ENCODE peak calls at places on chromosomes 1 and 21, in six cellular contexts. One of them, this sample, is unnamed. For H3K4me1, the result is how much of the 10 kb centered on the place peaks cover.

GRCh38 chr1:1621173-1621661 is 5.9 kb downstream of the MIB2 start:
- DNase-seq in uterus: no peak
- DNase-seq in cardiac muscle cell: no peak
- DNase-seq in GM23248: no peak
- DNase-seq in SK-N-SH: no peak
- DNase-seq in adrenal gland: no peak
- DNase-seq in this sample: no peak

GRCh38 chr1:212205843-212206242 is 79.4 kb upstream of the PPP2R5A start:
- DNase-seq in uterus: no peak
- DNase-seq in SK-N-SH: no peak
- DNase-seq in GM23248: peak
- DNase-seq in cardiac muscle cell: peak
- DNase-seq in adrenal gland: no peak
- DNase-seq in this sample: no peak

GRCh38 chr1:154953611-154954038 is 2.3 kb downstream of the PBXIP1 start:
- DNase-seq in SK-N-SH: no peak
- DNase-seq in cardiac muscle cell: no peak
- DNase-seq in GM23248: no peak
- DNase-seq in adrenal gland: no peak
- DNase-seq in uterus: no peak
- DNase-seq in this sample: no peak

GRCh38 chr1:76607712-76608111 is 259.6 kb upstream of the ST6GALNAC5 start:
- DNase-seq in adrenal gland: no peak
- DNase-seq in SK-N-SH: no peak
- DNase-seq in GM23248: no peak
- DNase-seq in cardiac muscle cell: no peak
- DNase-seq in uterus: no peak
- DNase-seq in this sample: peak

GRCh38 chr1:181016563-181016962 is 6.1 kb downstream of the STX6 start:
- DNase-seq in SK-N-SH: no peak
- DNase-seq in adrenal gland: no peak
- DNase-seq in GM23248: peak
- DNase-seq in uterus: no peak
- DNase-seq in cardiac muscle cell: no peak
- DNase-seq in this sample: no peak

GRCh38 chr1:60133848-60134247 is 60.3 kb upstream of the C1orf87 start:
- DNase-seq in cardiac muscle cell: peak
- DNase-seq in SK-N-SH: no peak
- DNase-seq in adrenal gland: no peak
- DNase-seq in uterus: no peak
- DNase-seq in GM23248: peak
- DNase-seq in this sample: no peak

GRCh38 chr1:23273450-23274133 is 56.3 kb upstream of the HTR1D start:
- DNase-seq in adrenal gland: peak
- DNase-seq in SK-N-SH: no peak
- DNase-seq in cardiac muscle cell: peak
- DNase-seq in GM23248: peak
- DNase-seq in uterus: peak
- DNase-seq in this sample: no peak

GRCh38 chr1:173330149-173330951 is 123.2 kb upstream of the TNFSF4 start:
- DNase-seq in uterus: no peak
- DNase-seq in cardiac muscle cell: peak
- DNase-seq in SK-N-SH: no peak
- DNase-seq in GM23248: peak
- DNase-seq in adrenal gland: peak
- DNase-seq in this sample: no peak

GRCh38 chr1:12591267-12591938 is 26.6 kb downstream of the DHRS3 start:
- DNase-seq in GM23248: peak
- DNase-seq in adrenal gland: no peak
- DNase-seq in cardiac muscle cell: peak
- DNase-seq in SK-N-SH: no peak
- DNase-seq in uterus: peak
- DNase-seq in this sample: no peak

GRCh38 chr1:42943166-42943565 is 15.5 kb downstream of the SLC2A1 start:
- DNase-seq in uterus: no peak
- DNase-seq in cardiac muscle cell: peak
- DNase-seq in adrenal gland: peak
- DNase-seq in GM23248: no peak
- DNase-seq in SK-N-SH: no peak
- DNase-seq in this sample: no peak
- H3K4me3 ChIP-seq in uterus: no peak
- H3K4me3 ChIP-seq in cardiac muscle cell: no peak
- H3K4me3 ChIP-seq in adrenal gland: no peak
- H3K4me3 ChIP-seq in GM23248: no peak
- H3K4me3 ChIP-seq in SK-N-SH: no peak
- H3K4me3 ChIP-seq in this sample: no peak

DNA sequence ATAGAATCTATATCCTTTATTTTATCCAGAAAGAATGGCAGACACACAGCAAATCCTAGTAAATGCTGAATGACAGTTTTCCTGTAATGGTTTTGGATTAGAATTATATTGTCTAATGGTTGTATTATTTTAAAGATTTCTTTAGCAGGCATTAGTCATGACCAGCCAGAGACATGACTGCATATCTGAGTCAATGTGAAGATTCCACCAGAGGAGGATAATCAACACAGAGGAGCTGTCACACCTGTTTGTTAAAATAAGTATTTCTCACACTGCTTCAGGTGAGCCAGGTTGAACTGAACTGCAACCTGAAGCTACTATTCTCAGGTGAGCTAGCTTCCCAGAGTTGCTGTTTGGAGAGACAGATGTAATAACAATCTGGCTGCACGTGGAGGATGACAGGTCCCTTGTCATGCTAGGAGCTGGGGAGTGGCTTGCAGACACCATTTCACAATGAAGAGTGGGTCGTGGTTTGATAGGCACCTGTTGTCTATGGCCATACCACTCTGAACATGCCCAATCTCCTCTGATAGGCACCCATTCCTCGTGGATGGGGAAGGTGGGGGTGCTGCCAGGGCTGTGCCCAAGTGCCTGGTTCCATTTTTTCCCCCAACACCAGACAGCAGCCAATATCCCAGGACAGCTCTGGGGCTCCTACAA is 94.3 kb downstream of the KCNJ6 start:
- DNase-seq in cardiac muscle cell: no peak
- DNase-seq in GM23248: peak
- DNase-seq in uterus: no peak
- DNase-seq in adrenal gland: no peak
- DNase-seq in SK-N-SH: no peak
- DNase-seq in this sample: no peak
- H3K4me1 ChIP-seq in cardiac muscle cell: under half
- H3K4me1 ChIP-seq in GM23248: under half
- H3K4me1 ChIP-seq in uterus: under half
- H3K4me1 ChIP-seq in adrenal gland: under half
- H3K4me1 ChIP-seq in SK-N-SH: under half
- H3K4me1 ChIP-seq in this sample: under half

DNA sequence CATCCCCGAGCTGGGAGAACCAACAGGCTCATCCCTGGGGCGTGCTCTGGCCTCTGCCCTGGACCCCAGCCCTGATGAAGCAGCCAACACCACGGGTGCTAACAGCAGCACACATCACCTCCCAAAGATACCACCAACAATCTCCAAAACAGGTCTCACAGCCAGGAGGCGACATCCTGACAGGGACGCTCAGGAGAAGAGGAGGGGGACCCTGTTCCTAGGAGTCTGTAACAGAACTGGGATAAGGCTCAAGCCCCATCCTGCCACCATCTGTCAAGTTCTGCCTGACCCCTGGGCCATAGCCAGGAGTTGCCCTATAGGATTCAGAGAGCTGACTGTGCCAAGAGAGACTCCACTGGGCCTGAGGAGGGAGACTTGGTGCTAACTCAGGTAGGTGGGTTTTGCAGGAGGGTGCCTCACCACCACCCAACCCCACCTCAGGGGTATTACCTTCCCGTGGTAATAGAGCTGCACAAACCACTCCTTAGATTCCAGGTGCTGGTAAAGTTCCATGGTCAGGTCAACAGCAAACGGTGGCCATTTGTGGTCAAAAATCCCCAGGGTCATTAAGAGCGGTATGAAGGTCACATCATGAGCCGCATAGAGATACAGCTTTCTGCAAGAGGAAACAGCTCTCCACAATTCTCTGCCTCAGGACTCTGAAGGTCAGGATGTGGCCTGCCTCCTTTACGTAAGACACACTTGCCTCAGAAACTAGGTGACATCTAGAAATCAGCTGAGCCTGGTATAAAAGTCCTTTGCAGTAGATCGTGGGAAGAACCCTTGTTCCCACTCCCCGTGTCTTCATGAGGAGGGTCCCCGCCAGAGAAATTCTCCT is 22.3 kb downstream of the ACP6 start:
- DNase-seq in SK-N-SH: no peak
- DNase-seq in uterus: no peak
- DNase-seq in adrenal gland: peak
- DNase-seq in cardiac muscle cell: no peak
- DNase-seq in GM23248: no peak
- DNase-seq in this sample: no peak
- H3K4me3 ChIP-seq in SK-N-SH: no peak
- H3K4me3 ChIP-seq in uterus: no peak
- H3K4me3 ChIP-seq in adrenal gland: no peak
- H3K4me3 ChIP-seq in cardiac muscle cell: no peak
- H3K4me3 ChIP-seq in GM23248: no peak
- H3K4me3 ChIP-seq in this sample: no peak

DNA sequence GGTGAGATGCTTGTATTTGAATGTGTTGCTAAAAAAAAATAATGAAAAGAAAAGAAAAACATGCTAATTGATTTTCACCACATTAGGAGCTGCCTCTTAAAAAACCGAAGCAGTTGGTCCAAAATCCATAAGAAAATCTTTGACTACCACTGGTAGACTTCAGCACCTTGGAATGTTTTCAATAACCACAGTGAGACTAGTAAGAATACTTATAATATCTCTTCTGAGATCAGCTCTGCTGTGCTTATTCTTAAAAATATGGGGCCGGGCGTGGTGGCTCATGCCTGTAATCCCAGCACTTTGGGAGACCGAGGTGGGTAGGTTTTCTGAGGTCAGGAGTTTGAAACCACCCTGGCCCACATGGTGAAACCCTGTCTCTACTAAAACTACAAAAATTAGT is 15.1 kb downstream of the NFYC start:
- DNase-seq in uterus: no peak
- DNase-seq in adrenal gland: no peak
- DNase-seq in GM23248: no peak
- DNase-seq in SK-N-SH: no peak
- DNase-seq in cardiac muscle cell: no peak
- DNase-seq in this sample: no peak
- H3K4me1 ChIP-seq in uterus: under half
- H3K4me1 ChIP-seq in adrenal gland: under half
- H3K4me1 ChIP-seq in GM23248: under half
- H3K4me1 ChIP-seq in SK-N-SH: under half
- H3K4me1 ChIP-seq in cardiac muscle cell: under half
- H3K4me1 ChIP-seq in this sample: under half

GRCh38 chr1:209425959-209426358 is 157.6 kb upstream of the CAMK1G start:
- DNase-seq in uterus: no peak
- DNase-seq in cardiac muscle cell: no peak
- DNase-seq in GM23248: no peak
- DNase-seq in adrenal gland: no peak
- DNase-seq in SK-N-SH: no peak
- DNase-seq in this sample: no peak

GRCh38 chr1:209430107-209430506 is 153.4 kb upstream of the CAMK1G start:
- DNase-seq in SK-N-SH: no peak
- DNase-seq in uterus: no peak
- DNase-seq in cardiac muscle cell: no peak
- DNase-seq in GM23248: no peak
- DNase-seq in adrenal gland: no peak
- DNase-seq in this sample: no peak

GRCh38 chr1:209427277-209427676 is 156.2 kb upstream of the CAMK1G start:
- DNase-seq in SK-N-SH: no peak
- DNase-seq in GM23248: no peak
- DNase-seq in uterus: no peak
- DNase-seq in cardiac muscle cell: no peak
- DNase-seq in adrenal gland: no peak
- DNase-seq in this sample: no peak

GRCh38 chr1:209428241-209428921 is 155.1 kb upstream of the CAMK1G start:
- DNase-seq in SK-N-SH: no peak
- DNase-seq in uterus: no peak
- DNase-seq in GM23248: no peak
- DNase-seq in adrenal gland: no peak
- DNase-seq in cardiac muscle cell: no peak
- DNase-seq in this sample: no peak

DNA sequence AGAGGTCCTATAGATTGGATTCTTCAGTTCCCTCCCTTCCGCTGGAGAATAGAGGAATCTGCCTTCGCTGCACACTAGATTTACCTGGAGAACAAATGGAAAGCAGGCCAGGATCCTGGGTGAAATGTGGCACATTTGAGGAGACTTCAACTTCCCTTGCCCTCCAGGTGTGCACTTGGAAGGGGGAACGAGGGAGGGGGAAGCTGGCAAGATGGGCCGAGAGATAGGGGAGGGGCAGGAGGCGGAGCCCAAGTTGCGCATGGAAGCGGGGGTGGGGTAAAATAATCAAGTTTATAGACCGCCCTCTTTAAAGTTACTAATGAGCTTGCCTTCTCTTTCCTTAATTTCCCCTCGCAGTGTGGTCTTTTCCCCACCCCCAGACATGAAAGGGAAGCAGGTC is 155.7 kb upstream of the CAMK1G start:
- DNase-seq in SK-N-SH: no peak
- DNase-seq in cardiac muscle cell: no peak
- DNase-seq in GM23248: no peak
- DNase-seq in uterus: no peak
- DNase-seq in adrenal gland: no peak
- DNase-seq in this sample: no peak
- H3K4me3 ChIP-seq in SK-N-SH: no peak
- H3K4me3 ChIP-seq in cardiac muscle cell: no peak
- H3K4me3 ChIP-seq in GM23248: no peak
- H3K4me3 ChIP-seq in uterus: no peak
- H3K4me3 ChIP-seq in adrenal gland: no peak
- H3K4me3 ChIP-seq in this sample: no peak

GRCh38 chr1:89829186-89829585 is 8.4 kb downstream of the LRRC8D start:
- DNase-seq in uterus: no peak
- DNase-seq in GM23248: no peak
- DNase-seq in SK-N-SH: no peak
- DNase-seq in adrenal gland: no peak
- DNase-seq in cardiac muscle cell: no peak
- DNase-seq in this sample: no peak

GRCh38 chr1:89834078-89834704 is 13.4 kb downstream of the LRRC8D start:
- DNase-seq in adrenal gland: no peak
- DNase-seq in cardiac muscle cell: no peak
- DNase-seq in GM23248: no peak
- DNase-seq in uterus: no peak
- DNase-seq in SK-N-SH: no peak
- DNase-seq in this sample: no peak

GRCh38 chr1:89832481-89833127 is 11.8 kb downstream of the LRRC8D start:
- DNase-seq in cardiac muscle cell: no peak
- DNase-seq in GM23248: no peak
- DNase-seq in SK-N-SH: no peak
- DNase-seq in adrenal gland: no peak
- DNase-seq in uterus: no peak
- DNase-seq in this sample: no peak

GRCh38 chr1:89833183-89834077 is 12.6 kb downstream of the LRRC8D start:
- DNase-seq in adrenal gland: peak
- DNase-seq in uterus: no peak
- DNase-seq in GM23248: no peak
- DNase-seq in SK-N-SH: no peak
- DNase-seq in cardiac muscle cell: no peak
- DNase-seq in this sample: no peak

GRCh38 chr1:89831462-89832113 is 10.8 kb downstream of the LRRC8D start:
- DNase-seq in SK-N-SH: no peak
- DNase-seq in cardiac muscle cell: no peak
- DNase-seq in GM23248: no peak
- DNase-seq in uterus: no peak
- DNase-seq in adrenal gland: no peak
- DNase-seq in this sample: no peak
- H3K4me1 ChIP-seq in SK-N-SH: under half
- H3K4me1 ChIP-seq in cardiac muscle cell: under half
- H3K4me1 ChIP-seq in GM23248: under half
- H3K4me1 ChIP-seq in uterus: under half
- H3K4me1 ChIP-seq in adrenal gland: under half
- H3K4me1 ChIP-seq in this sample: under half

This sample was measured in BE2C.